ENCODE peak calls at places on chromosome 20, in ten cellular contexts. B, J, X, R, N, D, S, U, Q and Z are unnamed samples.

GRCh38 chr20:63698739-63699465 is 2.5 kb downstream of the TNFRSF6B start:
- DNase-seq in B (peak), J (peak), X (peak), R (peak), N (no peak), D (peak), S (peak), U (peak), Q (no peak), Z (peak)

GRCh38 chr20:63016514-63017075 is 9.8 kb upstream of the BHLHE23 start:
- DNase-seq in B (no peak), J (no peak), X (no peak), R (no peak), N (no peak), D (no peak), S (no peak), U (no peak), Q (no peak), Z (no peak)

GRCh38 chr20:43843096-43843964 is 71.3 kb upstream of the TOX2 start:
- DNase-seq in B (peak), J (no peak), X (peak), R (peak), N (no peak), D (peak), S (no peak), U (peak), Q (no peak), Z (peak)

GRCh38 chr20:4053516-4053919 is 38.2 kb upstream of the RNF24 start:
- DNase-seq in B (no peak), J (no peak), X (no peak), R (no peak), N (no peak), D (no peak), S (no peak), U (peak), Q (no peak), Z (peak)

GRCh38 chr20:1215386-1216170 is 10.3 kb upstream of the RAD21L1 start:
- DNase-seq in B (no peak), J (no peak), X (no peak), R (no peak), N (no peak), D (no peak), S (no peak), U (no peak), Q (no peak), Z (peak)

GRCh38 chr20:33649201-33649631 is 12.9 kb upstream of the C20orf144 start:
- DNase-seq in B (no peak), J (peak), X (no peak), R (no peak), N (peak), D (no peak), S (no peak), U (no peak), Q (no peak), Z (no peak)

GRCh38 chr20:3766832-3767433 is 620 bp downstream of the ADISSP start:
- DNase-seq in B (no peak), J (no peak), X (no peak), R (no peak), N (no peak), D (no peak), S (peak), U (no peak), Q (peak), Z (no peak)

GRCh38 chr20:64057628-64058498 is 5.1 kb upstream of the TCEA2 start:
- DNase-seq in B (peak), J (peak), X (no peak), R (no peak), N (no peak), D (no peak), S (no peak), U (no peak), Q (peak), Z (no peak)

GRCh38 chr20:34622821-34623451 is 54.0 kb downstream of the PIGU start:
- DNase-seq in B (no peak), J (no peak), X (no peak), R (no peak), N (no peak), D (no peak), S (no peak), U (no peak), Q (peak), Z (no peak)

GRCh38 chr20:6426287-6426891 is 303.6 kb upstream of the FERMT1 start:
- DNase-seq in B (no peak), J (no peak), X (no peak), R (no peak), N (no peak), D (no peak), S (no peak), U (no peak), Q (no peak), Z (no peak)

GRCh38 chr20:1204547-1204946 is 1.3 kb downstream of the C20orf202 start:
- DNase-seq in B (no peak), J (no peak), X (no peak), R (no peak), N (no peak), D (no peak), S (no peak), U (no peak), Q (no peak), Z (no peak)

GRCh38 chr20:18164356-18164755 is 26.7 kb downstream of the KAT14 start:
- DNase-seq in B (no peak), J (no peak), X (peak), R (peak), N (no peak), D (no peak), S (no peak), U (peak), Q (no peak), Z (no peak)

GRCh38 chr20:36975085-36975829 is 23.7 kb upstream of the SAMHD1 start:
- DNase-seq in B (no peak), J (no peak), X (no peak), R (no peak), N (no peak), D (no peak), S (no peak), U (no peak), Q (peak), Z (no peak)

GRCh38 chr20:13068336-13068735 is 59.6 kb downstream of the SPTLC3 start:
- DNase-seq in B (no peak), J (no peak), X (no peak), R (no peak), N (no peak), D (no peak), S (no peak), U (peak), Q (peak), Z (no peak)

GRCh38 chr20:20064303-20064702 is 12.0 kb downstream of the CFAP61 start:
- DNase-seq in B (no peak), J (no peak), X (no peak), R (no peak), N (no peak), D (no peak), S (no peak), U (no peak), Q (peak), Z (no peak)

GRCh38 chr20:16566080-16566479 is 7.2 kb downstream of the KIF16B start:
- DNase-seq in B (no peak), J (no peak), X (no peak), R (no peak), N (no peak), D (no peak), S (no peak), U (no peak), Q (no peak), Z (no peak)

GRCh38 chr20:58169441-58169840 is 59.0 kb downstream of the ANKRD60 start:
- DNase-seq in B (no peak), J (no peak), X (peak), R (peak), N (no peak), D (peak), S (no peak), U (no peak), Q (no peak), Z (peak)

GRCh38 chr20:8132632-8133587 is 844 bp downstream of the PLCB1 start:
- DNase-seq in B (peak), J (peak), X (no peak), R (no peak), N (no peak), D (no peak), S (peak), U (peak), Q (no peak), Z (no peak)

GRCh38 chr20:63232235-63233060 is 3.3 kb upstream of the BIRC7 start:
- DNase-seq in B (peak), J (no peak), X (peak), R (peak), N (no peak), D (peak), S (no peak), U (no peak), Q (no peak), Z (peak)

GRCh38 chr20:7695622-7696021 is 244.6 kb downstream of the HAO1 start:
- DNase-seq in B (no peak), J (no peak), X (peak), R (peak), N (no peak), D (peak), S (no peak), U (peak), Q (no peak), Z (no peak)

GRCh38 chr20:56748476-56749377 is 119.6 kb downstream of the TFAP2C start:
- DNase-seq in B (no peak), J (no peak), X (no peak), R (no peak), N (no peak), D (no peak), S (no peak), U (no peak), Q (no peak), Z (no peak)

GRCh38 chr20:32628960-32629530 is 43.9 kb upstream of the NOL4L start:
- DNase-seq in B (no peak), J (no peak), X (no peak), R (no peak), N (no peak), D (no peak), S (no peak), U (peak), Q (peak), Z (no peak)

GRCh38 chr20:4245542-4245941 is 230.2 kb upstream of the RNF24 start:
- DNase-seq in B (no peak), J (no peak), X (no peak), R (no peak), N (no peak), D (no peak), S (no peak), U (no peak), Q (peak), Z (no peak)

GRCh38 chr20:16479666-16480065 is 93.6 kb downstream of the KIF16B start:
- DNase-seq in B (no peak), J (no peak), X (no peak), R (no peak), N (no peak), D (peak), S (no peak), U (no peak), Q (no peak), Z (no peak)

GRCh38 chr20:44990425-44990824 is 24.1 kb downstream of the STK4 start:
- DNase-seq in B (no peak), J (no peak), X (no peak), R (no peak), N (no peak), D (no peak), S (no peak), U (no peak), Q (no peak), Z (no peak)

GRCh38 chr20:5835234-5835845 is 85.1 kb downstream of the SHLD1 start:
- DNase-seq in B (peak), J (no peak), X (no peak), R (no peak), N (no peak), D (peak), S (no peak), U (peak), Q (peak), Z (no peak)

GRCh38 chr20:54848262-54848661 is 372.9 kb downstream of the DOK5 start:
- DNase-seq in B (no peak), J (no peak), X (no peak), R (no peak), N (no peak), D (no peak), S (no peak), U (no peak), Q (no peak), Z (no peak)

GRCh38 chr20:23697947-23698346 is 9.1 kb upstream of the CST4 start:
- DNase-seq in B (no peak), J (no peak), X (no peak), R (no peak), N (no peak), D (no peak), S (no peak), U (no peak), Q (no peak), Z (no peak)

GRCh38 chr20:58028123-58028522 is 200.3 kb downstream of the ANKRD60 start:
- DNase-seq in B (no peak), J (no peak), X (no peak), R (no peak), N (no peak), D (no peak), S (no peak), U (no peak), Q (no peak), Z (no peak)

GRCh38 chr20:51532577-51533191 is 9.8 kb downstream of the NFATC2 start:
- DNase-seq in B (no peak), J (peak), X (no peak), R (no peak), N (no peak), D (peak), S (no peak), U (no peak), Q (no peak), Z (no peak)

GRCh38 chr20:63652192-63652980 is 838 bp downstream of the STMN3 start:
- DNase-seq in B (no peak), J (no peak), X (no peak), R (no peak), N (no peak), D (no peak), S (no peak), U (no peak), Q (no peak), Z (no peak)

GRCh38 chr20:46237736-46238135 is 70.6 kb downstream of the CDH22 start:
- DNase-seq in B (no peak), J (no peak), X (no peak), R (no peak), N (no peak), D (no peak), S (no peak), U (no peak), Q (no peak), Z (no peak)

GRCh38 chr20:53883098-53883762 is 187.2 kb downstream of the BCAS1 start:
- DNase-seq in B (no peak), J (no peak), X (peak), R (no peak), N (no peak), D (peak), S (no peak), U (peak), Q (no peak), Z (no peak)

GRCh38 chr20:64168381-64169088 is 4.3 kb downstream of the MYT1 start:
- DNase-seq in B (no peak), J (peak), X (no peak), R (no peak), N (no peak), D (peak), S (no peak), U (no peak), Q (no peak), Z (no peak)

GRCh38 chr20:64139200-64140081 is 24.8 kb upstream of the MYT1 start:
- DNase-seq in B (no peak), J (peak), X (no peak), R (no peak), N (no peak), D (no peak), S (peak), U (no peak), Q (no peak), Z (no peak)

DNA sequence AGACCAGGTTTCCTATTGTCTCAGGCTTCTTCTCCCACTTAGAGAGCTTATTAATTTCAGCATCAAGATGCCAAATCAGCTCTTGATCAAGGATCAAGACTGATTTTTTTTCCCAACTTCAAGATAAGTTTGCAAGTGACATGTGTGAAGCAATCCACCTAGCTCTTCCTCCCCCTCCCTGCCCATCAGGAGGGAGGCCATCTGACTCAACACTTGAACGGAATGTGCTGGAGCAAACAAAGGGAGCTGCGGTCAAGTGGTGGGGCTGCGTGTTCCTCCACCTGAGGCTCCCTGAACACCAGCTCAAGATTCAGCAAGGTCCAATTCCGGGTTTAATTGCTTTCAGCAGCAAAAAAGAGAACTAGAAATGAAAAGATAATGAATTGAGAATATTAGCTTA is 38.7 kb downstream of the TTI1 start:
- DNase-seq in B (no peak), J (no peak), X (no peak), R (no peak), N (no peak), D (peak), S (no peak), U (peak), Q (no peak), Z (peak)
- H3K4me3 ChIP-seq in B (no peak), J (no peak), X (no peak), R (no peak), N (no peak), D (no peak), S (no peak), U (no peak), Q (no peak), Z (no peak)

DNA sequence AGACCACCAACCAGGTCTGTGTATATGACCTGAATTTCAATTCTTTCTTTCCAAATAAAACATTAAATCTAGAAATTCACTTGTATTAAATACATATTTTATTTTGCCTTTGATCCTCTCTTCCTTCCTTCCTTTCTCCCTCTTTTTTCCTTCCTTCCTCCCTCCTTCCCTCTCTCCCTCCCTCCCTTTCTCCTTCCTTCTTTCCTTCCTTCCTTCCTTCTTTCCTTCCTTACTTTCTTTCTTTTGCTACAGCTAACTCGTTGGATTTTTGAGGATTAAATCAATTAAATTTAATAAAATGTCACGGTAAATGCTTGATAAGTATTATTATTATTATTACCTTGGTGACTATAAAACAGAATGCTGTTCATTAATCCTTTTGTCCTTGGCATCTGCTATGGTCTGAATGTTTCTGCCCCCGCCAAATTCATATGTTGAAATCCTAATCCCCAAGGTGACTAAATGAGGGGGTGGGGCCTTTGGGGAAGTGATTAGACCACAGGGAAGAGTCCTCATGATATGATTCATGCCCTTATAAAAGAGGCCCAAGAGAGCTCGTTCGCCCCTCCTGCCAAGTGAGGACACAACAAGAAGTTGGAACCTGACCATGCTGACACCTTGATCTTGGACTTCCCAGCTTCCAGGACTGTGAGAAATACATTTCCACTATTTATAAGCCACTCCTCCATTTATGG is 67.6 kb upstream of the BTBD3 start:
- DNase-seq in B (no peak), J (no peak), X (no peak), R (peak), N (no peak), D (peak), S (no peak), U (peak), Q (no peak), Z (peak)
- H3K4me3 ChIP-seq in B (no peak), J (no peak), X (no peak), R (no peak), N (no peak), D (no peak), S (no peak), U (no peak), Q (no peak), Z (no peak)

GRCh38 chr20:49938173-49939163 is 2.3 kb downstream of the RNF114 start:
- DNase-seq in B (peak), J (peak), X (no peak), R (no peak), N (peak), D (peak), S (peak), U (peak), Q (peak), Z (no peak)
- H3K4me3 ChIP-seq in B (no peak), J (no peak), X (no peak), R (peak), N (peak), D (peak), S (peak), U (peak), Q (peak), Z (peak)

GRCh38 chr20:41158082-41158625 is 20.8 kb downstream of the PLCG1 start:
- DNase-seq in B (no peak), J (no peak), X (no peak), R (no peak), N (no peak), D (no peak), S (no peak), U (no peak), Q (no peak), Z (no peak)
- H3K4me3 ChIP-seq in B (no peak), J (no peak), X (no peak), R (no peak), N (no peak), D (no peak), S (no peak), U (no peak), Q (no peak), Z (no peak)

GRCh38 chr20:35963878-35964277 is 4.5 kb upstream of the CNBD2 start:
- DNase-seq in B (no peak), J (no peak), X (no peak), R (no peak), N (no peak), D (no peak), S (no peak), U (no peak), Q (peak), Z (no peak)
- H3K4me3 ChIP-seq in B (no peak), J (no peak), X (no peak), R (no peak), N (no peak), D (no peak), S (no peak), U (no peak), Q (no peak), Z (no peak)

GRCh38 chr20:2671977-2672376 is 8.0 kb upstream of the IDH3B start:
- DNase-seq in B (no peak), J (no peak), X (no peak), R (no peak), N (no peak), D (no peak), S (peak), U (no peak), Q (no peak), Z (no peak)
- H3K4me3 ChIP-seq in B (no peak), J (no peak), X (no peak), R (no peak), N (no peak), D (no peak), S (no peak), U (no peak), Q (no peak), Z (no peak)

GRCh38 chr20:47336013-47336754 is 20.3 kb downstream of the ZMYND8 start:
- DNase-seq in B (no peak), J (peak), X (no peak), R (peak), N (peak), D (peak), S (peak), U (peak), Q (no peak), Z (peak)
- H3K4me3 ChIP-seq in B (no peak), J (no peak), X (no peak), R (no peak), N (peak), D (no peak), S (no peak), U (no peak), Q (no peak), Z (no peak)

DNA sequence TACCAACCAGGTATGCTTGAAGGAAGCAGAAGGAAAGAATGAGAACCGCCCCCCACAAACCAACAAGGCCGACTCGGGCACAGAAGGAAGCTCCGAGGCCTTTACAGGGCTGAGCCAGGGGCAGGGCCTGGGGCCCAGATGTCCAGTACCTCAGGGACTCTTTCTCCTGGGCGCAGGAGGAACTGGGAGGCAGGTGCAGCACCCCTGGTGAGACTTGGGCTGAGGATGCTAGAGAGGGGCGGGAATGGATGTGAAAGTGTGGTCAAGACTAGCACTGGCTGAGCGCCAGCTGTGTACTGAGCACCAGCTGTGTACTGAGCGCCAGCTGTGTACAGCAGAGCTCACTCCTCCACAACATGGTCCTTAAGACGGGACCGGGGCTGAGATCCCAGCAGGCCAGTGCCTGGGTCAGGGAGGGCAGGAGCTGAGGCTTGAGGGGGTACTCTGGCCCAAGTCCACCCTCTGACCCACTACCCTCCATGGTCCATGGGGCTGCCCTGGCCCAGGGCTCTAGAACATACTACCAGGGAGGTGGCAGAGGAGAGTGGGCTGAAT is 369.4 kb downstream of the TAF4 start:
- DNase-seq in B (no peak), J (no peak), X (no peak), R (no peak), N (no peak), D (no peak), S (no peak), U (no peak), Q (no peak), Z (no peak)
- H3K4me3 ChIP-seq in B (no peak), J (no peak), X (no peak), R (no peak), N (no peak), D (no peak), S (no peak), U (no peak), Q (no peak), Z (no peak)